ENCODE peak calls at places on chromosomes 7 and 10, in four cellular contexts. U is Panc1, M is GM23248, P is brain microvascular endothelial cell. L is an unnamed sample. For H3K27me3, the result is how much of the 10 kb centered on the place peaks cover.

GRCh38 chr7:131819891-131820290 is 263.5 kb upstream of the PODXL start:
- DNase-seq in U (no peak), M (no peak), P (no peak), L (no peak)

GRCh38 chr7:25845341-25845923 is 306.6 kb upstream of the NFE2L3 start:
- DNase-seq in U (no peak), M (no peak), P (no peak), L (no peak)

GRCh38 chr10:120511165-120511564 is 54.1 kb downstream of the PLPP4 start:
- DNase-seq in U (no peak), M (peak), P (no peak), L (no peak)

GRCh38 chr10:26739087-26739631 is 41.7 kb downstream of the PDSS1 start:
- DNase-seq in U (no peak), M (no peak), P (no peak), L (no peak)

GRCh38 chr10:49791100-49791499 is 29.0 kb upstream of the OGDHL start:
- DNase-seq in U (no peak), M (no peak), P (no peak), L (no peak)

GRCh38 chr7:2048531-2048930 is 184.2 kb downstream of the MAD1L1 start:
- DNase-seq in U (no peak), M (no peak), P (no peak), L (peak)

GRCh38 chr10:58998924-58999713 is 177.3 kb upstream of the PHYHIPL start:
- DNase-seq in U (no peak), M (no peak), P (no peak), L (peak)

GRCh38 chr10:59265140-59265539 is 88.7 kb downstream of the PHYHIPL start:
- DNase-seq in U (no peak), M (peak), P (no peak), L (no peak)

GRCh38 chr10:95860486-95861040 is 47.2 kb upstream of the CC2D2B start:
- DNase-seq in U (no peak), M (peak), P (no peak), L (no peak)

GRCh38 chr7:29839302-29839701 is 33.0 kb downstream of the WIPF3 start:
- DNase-seq in U (no peak), M (peak), P (peak), L (no peak)

GRCh38 chr10:94292448-94293118 is 70.2 kb downstream of the NOC3L start:
- DNase-seq in U (no peak), M (peak), P (peak), L (no peak)

GRCh38 chr10:30534465-30535144 is 94.9 kb downstream of the LYZL2 start:
- DNase-seq in U (peak), M (peak), P (peak), L (peak)

GRCh38 chr10:124696446-124697392 is 47.5 kb downstream of the FAM53B start:
- DNase-seq in U (no peak), M (no peak), P (no peak), L (no peak)

GRCh38 chr10:124698560-124699470 is 45.4 kb downstream of the FAM53B start:
- DNase-seq in U (no peak), M (no peak), P (no peak), L (peak)

GRCh38 chr10:124695259-124695658 is 48.9 kb downstream of the FAM53B start:
- DNase-seq in U (no peak), M (no peak), P (no peak), L (no peak)

GRCh38 chr10:124697837-124698559 is 46.2 kb downstream of the FAM53B start:
- DNase-seq in U (no peak), M (peak), P (no peak), L (peak)

GRCh38 chr10:124697443-124697836 is 46.7 kb downstream of the FAM53B start:
- DNase-seq in U (no peak), M (no peak), P (no peak), L (no peak)
- H3K27ac ChIP-seq in U (no peak), M (no peak), P (no peak), L (no peak)

GRCh38 chr10:12644380-12645144 is 295.2 kb downstream of the CAMK1D start:
- DNase-seq in U (no peak), M (no peak), P (no peak), L (no peak)

GRCh38 chr10:12649017-12649586 is 299.8 kb downstream of the CAMK1D start:
- DNase-seq in U (no peak), M (no peak), P (no peak), L (peak)

GRCh38 chr10:12655940-12656339 is 306.6 kb downstream of the CAMK1D start:
- DNase-seq in U (no peak), M (no peak), P (no peak), L (no peak)

GRCh38 chr10:12645449-12645848 is 296.1 kb downstream of the CAMK1D start:
- DNase-seq in U (no peak), M (no peak), P (no peak), L (no peak)

GRCh38 chr10:12650122-12650521 is 300.8 kb downstream of the CAMK1D start:
- DNase-seq in U (no peak), M (no peak), P (no peak), L (peak)
- H3K27me3 ChIP-seq in U (under half), M (under half), P (under half), L (under half)

GRCh38 chr10:72310241-72310633 is 36.5 kb downstream of the DDIT4 start:
- DNase-seq in U (no peak), M (peak), P (no peak), L (no peak)

GRCh38 chr10:72310636-72311035 is 36.9 kb downstream of the DDIT4 start:
- DNase-seq in U (no peak), M (no peak), P (no peak), L (peak)

GRCh38 chr10:72309290-72310240 is 35.8 kb downstream of the DDIT4 start:
- DNase-seq in U (no peak), M (peak), P (no peak), L (no peak)

GRCh38 chr10:72306215-72306760 is 32.6 kb downstream of the DDIT4 start:
- DNase-seq in U (no peak), M (no peak), P (no peak), L (no peak)

GRCh38 chr10:72308320-72308987 is 34.7 kb downstream of the DDIT4 start:
- DNase-seq in U (no peak), M (peak), P (peak), L (peak)
- H3K27ac ChIP-seq in U (peak), M (peak), P (peak), L (peak)

GRCh38 chr10:100660945-100661344 is 84.4 kb upstream of the PAX2 start:
- DNase-seq in U (no peak), M (no peak), P (no peak), L (no peak)
- H3K27me3 ChIP-seq in U (under half), M (half or more), P (half or more), L (under half)

GRCh38 chr10:76523798-76524231 is 1092.4 kb downstream of the LRMDA start:
- DNase-seq in U (no peak), M (no peak), P (no peak), L (no peak)
- H3K27ac ChIP-seq in U (no peak), M (no peak), P (no peak), L (no peak)

GRCh38 chr10:129967579-129968019 is 3.5 kb upstream of the EBF3 start:
- DNase-seq in U (no peak), M (no peak), P (no peak), L (no peak)

GRCh38 chr10:129966370-129966769 is 2.3 kb upstream of the EBF3 start:
- DNase-seq in U (no peak), M (no peak), P (no peak), L (no peak)

GRCh38 chr10:129965940-129966339 is 1.9 kb upstream of the EBF3 start:
- DNase-seq in U (no peak), M (no peak), P (no peak), L (no peak)

GRCh38 chr10:129968020-129968861 is 4.2 kb upstream of the EBF3 start:
- DNase-seq in U (no peak), M (no peak), P (no peak), L (no peak)

DNA sequence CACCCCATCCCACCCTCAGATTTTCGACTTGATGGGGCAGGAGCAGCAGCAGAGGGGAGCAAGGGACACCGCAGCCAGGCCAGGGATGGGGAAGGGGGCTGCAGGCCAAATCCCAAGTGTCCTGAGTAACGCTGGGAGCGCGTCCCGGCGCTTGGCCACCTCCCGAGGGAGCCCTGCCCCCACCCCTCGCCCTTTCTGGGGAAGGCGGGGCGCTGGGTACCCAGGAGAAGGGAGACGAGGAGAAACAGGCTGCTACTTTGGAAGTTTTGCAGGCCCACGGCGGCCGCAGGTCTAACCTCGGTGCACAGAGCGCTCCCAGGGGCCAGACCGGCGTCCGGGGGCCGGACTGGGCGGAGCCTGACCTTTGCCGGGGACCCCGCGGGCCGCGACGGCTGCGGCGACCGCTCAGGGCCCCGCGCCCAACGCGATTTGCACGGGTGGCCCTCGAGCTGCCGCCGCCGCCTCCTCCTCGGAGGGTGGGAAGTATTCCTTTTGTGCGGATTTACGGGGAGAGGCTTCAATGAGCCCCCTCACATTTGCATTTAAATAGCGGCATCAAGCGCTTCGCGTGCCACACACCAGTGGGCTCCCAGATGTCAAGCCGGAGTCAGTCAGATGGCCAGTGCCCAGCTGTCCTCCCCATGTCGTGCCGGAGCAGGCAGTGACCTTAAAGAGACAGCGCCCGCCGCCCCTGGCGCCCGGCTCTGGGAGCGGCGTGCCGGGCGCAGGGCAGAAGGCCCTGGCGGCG is 2.9 kb upstream of the EBF3 start:
- DNase-seq in U (no peak), M (no peak), P (no peak), L (no peak)
- H3K27me3 ChIP-seq in U (under half), M (half or more), P (half or more), L (half or more)

L was measured in right lobe of liver.